ENCODE peak calls at places on chromosomes 12 and 14, in four cellular contexts. U is putamen, N is AG08395, Y is neuronal stem cell. X is an unnamed sample.

GRCh38 chr12:70660620-70661219 is 23.5 kb upstream of the PTPRB start:
- DNase-seq in U (no peak), N (peak), Y (no peak), X (peak)

GRCh38 chr12:6945613-6946012 is 1.8 kb downstream of the C12orf57 start:
- DNase-seq in U (no peak), N (no peak), Y (no peak), X (no peak)

GRCh38 chr12:96401061-96401871 is 1.0 kb upstream of the CDK17 start:
- DNase-seq in U (peak), N (peak), Y (no peak), X (peak)

GRCh38 chr14:39232554-39233415 is 930 bp upstream of the MIA2 start:
- DNase-seq in U (no peak), N (peak), Y (no peak), X (peak)

GRCh38 chr12:121892673-121893561 is 4.3 kb downstream of the PSMD9 start:
- DNase-seq in U (no peak), N (no peak), Y (no peak), X (no peak)

GRCh38 chr12:53267309-53268008 is 640 bp upstream of the ESPL1 start:
- DNase-seq in U (no peak), N (no peak), Y (no peak), X (no peak)

GRCh38 chr14:30443368-30444007 is 115.5 kb upstream of the G2E3 start:
- DNase-seq in U (peak), N (peak), Y (peak), X (peak)

GRCh38 chr14:53032161-53032803 is 81.4 kb upstream of the FERMT2 start:
- DNase-seq in U (peak), N (peak), Y (peak), X (peak)

GRCh38 chr14:102941419-102942011 is 19.1 kb downstream of the AMN start:
- DNase-seq in U (no peak), N (no peak), Y (no peak), X (no peak)

GRCh38 chr14:89915114-89915878 is 39.2 kb downstream of the EFCAB11 start:
- DNase-seq in U (peak), N (peak), Y (peak), X (peak)

GRCh38 chr12:30985814-30986452 is 59.4 kb downstream of the TSPAN11 start:
- DNase-seq in U (peak), N (peak), Y (peak), X (peak)

GRCh38 chr14:52951730-52952481 is 1.1 kb upstream of the FERMT2 start:
- DNase-seq in U (no peak), N (peak), Y (no peak), X (peak)

GRCh38 chr12:107014050-107014449 is 27.1 kb upstream of the MTERF2 start:
- DNase-seq in U (no peak), N (no peak), Y (no peak), X (no peak)

GRCh38 chr12:70154960-70155589 is 88.2 kb upstream of the CNOT2 start:
- DNase-seq in U (no peak), N (no peak), Y (peak), X (peak)

GRCh38 chr14:38964630-38965029 is 138.4 kb downstream of the SEC23A start:
- DNase-seq in U (no peak), N (peak), Y (no peak), X (peak)

GRCh38 chr12:102883204-102883799 is 33.7 kb downstream of the PAH start:
- DNase-seq in U (peak), N (peak), Y (peak), X (peak)

GRCh38 chr14:64656986-64657385 is 47.2 kb upstream of the PLEKHG3 start:
- DNase-seq in U (no peak), N (peak), Y (no peak), X (no peak)

GRCh38 chr14:94685681-94686485 is 73.7 kb downstream of the SERPINA3 start:
- DNase-seq in U (no peak), N (no peak), Y (no peak), X (no peak)

GRCh38 chr12:101696477-101697196 is 803 bp upstream of the CHPT1 start:
- DNase-seq in U (peak), N (peak), Y (no peak), X (no peak)

GRCh38 chr14:81534510-81535074 is 939 bp upstream of the SEL1L start:
- DNase-seq in U (no peak), N (no peak), Y (no peak), X (no peak)

GRCh38 chr14:105475916-105476845 is 1.6 kb downstream of the CRIP2 start:
- DNase-seq in U (peak), N (peak), Y (no peak), X (peak)

GRCh38 chr14:102333395-102333794 is 13.8 kb downstream of the ZNF839 start:
- DNase-seq in U (no peak), N (no peak), Y (no peak), X (no peak)

GRCh38 chr12:12508612-12509011 is 54.1 kb downstream of the DUSP16 start:
- DNase-seq in U (no peak), N (peak), Y (no peak), X (peak)

GRCh38 chr12:89225401-89225800 is 126.9 kb downstream of the DUSP6 start:
- DNase-seq in U (no peak), N (peak), Y (no peak), X (peak)

GRCh38 chr12:113271853-113272561 is 50.7 kb downstream of the TPCN1 start:
- DNase-seq in U (peak), N (peak), Y (no peak), X (peak)

GRCh38 chr14:74913986-74914573 is 9.0 kb downstream of the RPS6KL1 start:
- DNase-seq in U (peak), N (peak), Y (peak), X (peak)

GRCh38 chr12:22518067-22518719 is 26.1 kb downstream of the C2CD5 start:
- DNase-seq in U (no peak), N (no peak), Y (no peak), X (no peak)

GRCh38 chr12:1256991-1257390 is 266.0 kb downstream of the ERC1 start:
- DNase-seq in U (no peak), N (no peak), Y (no peak), X (no peak)

GRCh38 chr14:91399868-91400640 is 17.6 kb downstream of the CCDC88C start:
- DNase-seq in U (no peak), N (no peak), Y (no peak), X (no peak)

GRCh38 chr12:49126852-49127763 is 4.1 kb downstream of the TUBA1B start:
- DNase-seq in U (no peak), N (no peak), Y (no peak), X (no peak)

GRCh38 chr14:91293281-91293680 is 48.8 kb upstream of the GPR68 start:
- DNase-seq in U (no peak), N (no peak), Y (no peak), X (no peak)

GRCh38 chr14:44895716-44896115 is 66.0 kb downstream of the KLHL28 start:
- DNase-seq in U (no peak), N (peak), Y (no peak), X (peak)

GRCh38 chr14:102317564-102318248 is 1.8 kb upstream of the ZNF839 start:
- DNase-seq in U (peak), N (no peak), Y (no peak), X (no peak)

GRCh38 chr12:46958599-46959290 is 120.7 kb upstream of the PCED1B start:
- DNase-seq in U (no peak), N (no peak), Y (no peak), X (no peak)

X was measured in mesenchymal stem cell.